ENCODE peak calls at places on chromosomes 3 and 15, in four cellular contexts. G is mammary epithelial cell, B is dorsolateral prefrontal cortex, K is DND-41. I is an unnamed sample.

GRCh38 chr15:94174399-94174802 is 57.0 kb upstream of the MCTP2 start:
- DNase-seq in G (peak), B (no peak), K (no peak), I (no peak)

GRCh38 chr3:113746955-113747718 is at the start of gene ATP6V1A:
- DNase-seq in K (peak), G (no peak), B (peak), I (peak)

GRCh38 chr3:177468816-177469590 is 271.7 kb upstream of the TBL1XR1 start:
- DNase-seq in G (no peak), K (no peak), B (no peak), I (no peak)

GRCh38 chr3:126485956-126486884 is 10.5 kb upstream of the ZXDC start:
- DNase-seq in G (no peak), K (no peak), B (peak), I (no peak)

GRCh38 chr3:122295286-122295685 is 29.8 kb upstream of the CSTA start:
- DNase-seq in B (no peak), G (no peak), K (no peak), I (peak)

GRCh38 chr3:42892807-42893206 is 13.1 kb upstream of the ZNF662 start:
- DNase-seq in G (no peak), B (no peak), K (no peak), I (no peak)

GRCh38 chr15:27767918-27768640 is 331.0 kb downstream of the OCA2 start:
- DNase-seq in G (no peak), K (no peak), B (no peak), I (no peak)

GRCh38 chr15:81296673-81297072 is 27.3 kb downstream of the STARD5 start:
- DNase-seq in G (no peak), K (peak), B (no peak), I (peak)

GRCh38 chr15:39283531-39283930 is 297.3 kb upstream of the THBS1 start:
- DNase-seq in K (no peak), G (no peak), B (no peak), I (no peak)

GRCh38 chr15:34336947-34337556 is 529 bp downstream of the SLC12A6 start:
- DNase-seq in K (peak), G (peak), B (peak), I (peak)

GRCh38 chr15:32669870-32670623 is 28.5 kb downstream of the SCG5 start:
- DNase-seq in B (no peak), K (no peak), G (peak), I (no peak)

GRCh38 chr3:48155122-48155521 is 33.1 kb downstream of the CDC25A start:
- DNase-seq in B (no peak), G (peak), K (no peak), I (no peak)

GRCh38 chr3:42545284-42545900 is 36.4 kb downstream of the SEC22C start:
- DNase-seq in B (no peak), G (no peak), K (no peak), I (no peak)

GRCh38 chr3:194070220-194070633 is 65.7 kb upstream of the HES1 start:
- DNase-seq in B (no peak), G (no peak), K (no peak), I (no peak)
- H3K4me3 ChIP-seq in B (peak), G (no peak), K (no peak), I (peak)

DNA sequence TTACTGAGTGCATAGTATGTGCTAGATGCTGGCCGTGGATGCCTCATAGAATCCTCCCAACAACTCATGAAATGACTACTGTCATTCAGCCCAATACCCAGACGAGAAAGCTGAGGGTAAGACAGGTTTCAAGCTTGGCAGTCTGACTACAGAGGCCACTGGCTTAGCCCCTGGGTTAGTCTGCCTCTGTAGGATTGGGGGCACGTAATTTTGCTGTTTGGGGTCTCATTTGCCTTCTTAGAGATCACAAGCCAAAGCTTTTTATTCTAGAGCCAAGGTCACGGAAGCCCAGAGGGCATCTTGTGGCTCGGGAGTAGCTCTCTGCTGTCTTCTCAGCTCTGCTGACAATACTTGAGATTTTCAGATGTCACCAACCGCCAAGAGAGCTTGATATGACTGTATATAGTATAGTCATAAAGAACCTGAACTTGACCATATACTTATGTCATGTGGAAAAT is 1.0 kb upstream of the CCR5 start:
- DNase-seq in G (no peak), B (no peak), K (no peak), I (no peak)
- H3K4me3 ChIP-seq in G (no peak), B (peak), K (no peak), I (no peak)

DNA sequence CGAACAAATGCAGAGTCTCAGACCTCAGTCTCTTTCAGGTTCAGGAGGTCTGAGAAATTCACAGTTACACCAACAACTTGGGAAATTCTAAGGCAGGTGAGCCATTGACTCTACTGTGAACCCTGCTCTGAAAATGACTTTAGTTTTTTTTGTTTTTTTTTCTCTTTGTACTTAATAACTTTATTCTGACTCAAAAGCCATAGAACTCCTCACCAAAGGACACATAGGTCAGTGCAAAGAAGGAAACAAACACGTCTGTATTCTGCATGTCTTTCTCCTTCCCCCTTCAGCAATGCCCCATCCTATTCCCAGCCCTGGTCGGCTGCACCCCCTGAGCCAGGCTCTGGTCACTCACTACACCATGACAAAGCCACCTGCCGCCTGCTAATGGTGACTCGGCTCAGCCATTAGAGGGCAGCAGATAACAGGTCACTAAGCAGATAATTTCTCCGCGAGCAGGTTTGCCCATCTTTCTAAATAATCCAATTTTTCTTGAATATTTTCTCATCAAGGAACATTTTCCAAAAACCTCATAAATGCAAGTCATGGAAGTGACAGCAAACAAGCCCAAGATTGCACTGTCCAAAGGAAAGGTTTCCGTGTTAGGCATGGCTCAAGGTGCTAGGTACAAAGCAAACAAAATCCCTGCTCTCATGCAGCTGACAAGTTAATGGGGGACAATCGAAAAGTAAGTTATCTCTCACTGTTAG is 37.7 kb downstream of the TM4SF4 start:
- DNase-seq in K (peak), G (peak), B (peak), I (peak)
- H3K4me3 ChIP-seq in K (no peak), G (no peak), B (no peak), I (no peak)

DNA sequence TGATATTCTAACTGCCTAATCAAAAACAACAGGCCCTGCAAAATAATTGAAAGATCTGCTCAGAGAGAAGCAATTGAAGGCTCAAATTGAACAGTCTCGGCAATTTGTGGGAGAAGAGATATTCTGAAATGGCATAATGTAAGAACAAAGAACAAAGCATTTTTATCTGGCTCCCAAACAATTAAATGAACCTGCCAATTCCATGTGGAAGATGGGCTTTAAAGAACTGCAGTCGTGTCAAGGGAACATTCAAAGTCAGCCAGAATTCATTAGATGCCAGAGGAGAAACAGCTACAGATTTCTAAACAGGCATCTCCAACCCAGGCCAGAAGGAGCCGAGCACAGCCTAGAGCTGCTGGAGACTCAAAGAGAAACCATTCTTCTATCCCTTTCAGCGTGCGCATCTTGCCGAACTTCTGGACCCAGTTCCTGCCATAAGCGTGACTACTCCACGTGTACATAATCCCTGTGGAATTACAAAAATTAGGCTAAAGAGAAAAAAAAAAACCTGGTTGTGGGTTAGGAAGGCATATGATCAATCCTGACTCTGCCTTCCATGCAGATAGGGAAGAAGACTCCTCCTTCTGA is 60.4 kb downstream of the MB21D2 start:
- DNase-seq in G (no peak), K (no peak), B (no peak), I (no peak)
- H3K4me3 ChIP-seq in G (no peak), K (no peak), B (no peak), I (no peak)

DNA sequence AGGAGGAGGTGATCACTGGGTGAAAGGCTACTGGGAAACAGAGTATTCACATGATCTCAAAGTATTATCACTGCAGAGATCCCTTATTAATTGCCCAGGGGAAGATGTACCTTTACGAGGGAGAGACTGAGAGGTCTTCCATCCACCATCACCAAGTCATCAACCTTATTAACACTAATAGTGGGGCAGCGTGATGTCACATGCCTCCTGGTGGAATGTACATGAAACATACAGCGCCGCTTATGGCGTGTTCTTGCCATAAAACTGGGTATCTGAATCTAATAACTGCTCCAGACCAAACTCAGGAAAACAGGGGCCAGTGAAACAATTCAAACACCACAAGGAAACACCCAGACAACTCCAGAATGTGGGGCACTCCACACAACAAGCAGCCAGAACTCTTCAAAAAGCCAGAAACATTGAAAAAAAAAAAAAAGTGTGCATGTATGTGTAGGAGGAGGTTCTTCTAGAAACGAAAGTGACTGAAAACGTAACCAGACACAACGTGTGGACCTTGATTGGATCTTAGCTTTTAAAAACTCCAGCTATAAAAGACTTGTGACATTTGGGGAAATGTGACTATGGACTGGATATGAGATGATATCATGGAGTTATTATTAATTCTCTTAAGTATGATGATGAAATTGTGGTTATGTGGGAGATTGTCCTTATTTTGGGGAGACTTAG is 4.6 kb downstream of the STIMATE start:
- DNase-seq in K (no peak), G (no peak), B (no peak), I (peak)
- H3K4me3 ChIP-seq in K (no peak), G (no peak), B (peak), I (peak)